ENCODE peak calls at places on chromosomes 2 and 18, in four cellular contexts. J, D, S and W are unnamed samples.

GRCh38 chr2:191582355-191582754 is 95.6 kb upstream of the NABP1 start:
- DNase-seq in S (no peak), J (no peak), D (no peak), W (no peak)

GRCh38 chr2:97951155-97951670 is 44.5 kb downstream of the TMEM131 start:
- DNase-seq in S (no peak), J (no peak), D (no peak), W (no peak)

GRCh38 chr2:9738718-9739496 is 104.4 kb upstream of the TAF1B start:
- DNase-seq in D (no peak), S (no peak), J (no peak), W (no peak)

GRCh38 chr2:46299365-46300263 is 2.4 kb downstream of the EPAS1 start:
- DNase-seq in S (no peak), J (no peak), D (peak), W (peak)

GRCh38 chr2:11715987-11716652 is 30.3 kb upstream of the LPIN1 start:
- DNase-seq in J (no peak), S (no peak), D (no peak), W (no peak)

GRCh38 chr2:75375646-75376582 is 176.6 kb upstream of the TACR1 start:
- DNase-seq in S (no peak), J (no peak), D (no peak), W (no peak)

GRCh38 chr2:65746919-65747678 is 314.7 kb upstream of the SPRED2 start:
- DNase-seq in J (no peak), D (peak), S (no peak), W (no peak)

GRCh38 chr2:129914538-129915302 is 64.7 kb upstream of the RAB6C start:
- DNase-seq in S (no peak), J (no peak), D (no peak), W (no peak)

GRCh38 chr2:40369619-40370397 is 82.1 kb downstream of the SLC8A1 start:
- DNase-seq in S (no peak), D (no peak), J (no peak), W (no peak)

GRCh38 chr2:217086038-217086522 is 226.2 kb upstream of the TNP1 start:
- DNase-seq in D (no peak), S (no peak), J (no peak), W (no peak)

GRCh38 chr2:17821535-17822451 is 5.5 kb downstream of the MSGN1 start:
- DNase-seq in J (no peak), S (no peak), D (peak), W (no peak)

GRCh38 chr18:8616026-8616401 is 6.8 kb downstream of the RAB12 start:
- DNase-seq in S (no peak), J (no peak), D (no peak), W (no peak)

GRCh38 chr2:226544581-226545210 is 254.9 kb downstream of the IRS1 start:
- DNase-seq in S (no peak), J (no peak), D (no peak), W (no peak)

GRCh38 chr18:34767601-34768027 is 57.5 kb downstream of the DTNA start:
- DNase-seq in J (no peak), S (no peak), D (no peak), W (no peak)

GRCh38 chr2:133380991-133381390 is 187.3 kb downstream of the NCKAP5 start:
- DNase-seq in D (no peak), J (no peak), S (no peak), W (no peak)

GRCh38 chr2:241356871-241357260 is 781 bp downstream of the FARP2 start:
- DNase-seq in D (no peak), J (no peak), S (no peak), W (no peak)

GRCh38 chr2:203824057-203824456 is 43.5 kb upstream of the CTLA4 start:
- DNase-seq in D (no peak), J (no peak), S (no peak), W (no peak)

GRCh38 chr18:32775628-32776027 is 2.8 kb upstream of the KLHL14 start:
- DNase-seq in D (no peak), J (no peak), S (no peak), W (no peak)

GRCh38 chr2:207122914-207123744 is 42.6 kb downstream of the KLF7 start:
- DNase-seq in J (peak), S (no peak), D (no peak), W (no peak)